ENCODE peak calls at places on chromosomes 5 and 9, in seven cellular contexts. K is GM04503; X is activated CD4-positive, alpha-beta memory T cell treated with anti-CD3 and anti-CD28 coated beads, Interleukin-2, amount 10 ng/mL, durations not matched to agents 7 days and 5 days; R is NCI-H69; M is iPS DF 6.9; D is iris pigment epithelial cell; Z is HL-60. U is an unnamed sample.

GRCh38 chr5:133580618-133581017 is 31.7 kb downstream of the FSTL4 start:
- DNase-seq in K (no peak), X (no peak), R (no peak), M (no peak), D (no peak), Z (no peak), U (no peak)

GRCh38 chr9:82456621-82457020 is 468.0 kb downstream of the SPATA31D1 start:
- DNase-seq in K (peak), X (no peak), R (peak), M (no peak), D (peak), Z (no peak), U (peak)

GRCh38 chr5:6592611-6593010 is 40.2 kb downstream of the NSUN2 start:
- DNase-seq in K (peak), X (no peak), R (no peak), M (no peak), D (peak), Z (no peak), U (peak)

GRCh38 chr5:14256756-14257393 is 113.7 kb downstream of the TRIO start:
- DNase-seq in K (no peak), X (no peak), R (peak), M (no peak), D (no peak), Z (no peak), U (no peak)

GRCh38 chr5:61625682-61626620 is 293.9 kb downstream of the ZSWIM6 start:
- DNase-seq in K (no peak), X (peak), R (peak), M (no peak), D (peak), Z (no peak), U (peak)

GRCh38 chr5:137272831-137273230 is 226.3 kb downstream of the SPOCK1 start:
- DNase-seq in K (no peak), X (no peak), R (peak), M (no peak), D (no peak), Z (no peak), U (no peak)

GRCh38 chr9:127347831-127348699 is 48.9 kb upstream of the SLC2A8 start:
- DNase-seq in K (peak), X (no peak), R (peak), M (no peak), D (peak), Z (no peak), U (peak)

GRCh38 chr9:126391713-126392661 is 65.4 kb downstream of the MVB12B start:
- DNase-seq in K (no peak), X (no peak), R (no peak), M (no peak), D (no peak), Z (no peak), U (no peak)

GRCh38 chr9:130664191-130665028 is at the start of gene PRDM12:
- DNase-seq in K (no peak), X (no peak), R (peak), M (no peak), D (no peak), Z (no peak), U (no peak)

GRCh38 chr9:113416149-113416726 is 5.7 kb downstream of the C9orf43 start:
- DNase-seq in K (no peak), X (no peak), R (no peak), M (no peak), D (no peak), Z (no peak), U (no peak)

GRCh38 chr9:110745656-110746055 is 77.1 kb downstream of the MUSK start:
- DNase-seq in K (no peak), X (no peak), R (no peak), M (no peak), D (peak), Z (no peak), U (peak)

GRCh38 chr5:41863871-41864486 is 6.2 kb downstream of the OXCT1 start:
- DNase-seq in K (no peak), X (no peak), R (no peak), M (no peak), D (peak), Z (no peak), U (peak)

GRCh38 chr9:34279431-34279830 is 49.6 kb downstream of the KIF24 start:
- DNase-seq in K (no peak), X (no peak), R (peak), M (no peak), D (no peak), Z (no peak), U (peak)

GRCh38 chr5:62937661-62938558 is 359.3 kb downstream of the LRRC70 start:
- DNase-seq in K (peak), X (no peak), R (no peak), M (no peak), D (peak), Z (no peak), U (peak)

GRCh38 chr5:71873202-71873601 is 154.1 kb downstream of the CARTPT start:
- DNase-seq in K (no peak), X (no peak), R (peak), M (no peak), D (no peak), Z (no peak), U (no peak)

GRCh38 chr9:81664638-81665513 is 24.5 kb downstream of the TLE1 start:
- DNase-seq in K (no peak), X (no peak), R (peak), M (no peak), D (no peak), Z (no peak), U (no peak)

GRCh38 chr9:21836437-21837161 is 34.2 kb downstream of the MTAP start:
- DNase-seq in K (peak), X (no peak), R (peak), M (no peak), D (peak), Z (no peak), U (peak)

GRCh38 chr9:38337095-38337494 is 55.4 kb upstream of the ALDH1B1 start:
- DNase-seq in K (no peak), X (no peak), R (no peak), M (no peak), D (no peak), Z (no peak), U (no peak)

GRCh38 chr5:40499514-40500273 is 180.0 kb upstream of the PTGER4 start:
- DNase-seq in K (no peak), X (no peak), R (no peak), M (no peak), D (no peak), Z (no peak), U (no peak)

GRCh38 chr5:82719368-82719767 is 357.8 kb downstream of the TMEM167A start:
- DNase-seq in K (no peak), X (no peak), R (no peak), M (no peak), D (peak), Z (no peak), U (peak)

GRCh38 chr5:159917919-159918487 is 1.7 kb downstream of the ADRA1B start:
- DNase-seq in K (no peak), X (no peak), R (no peak), M (no peak), D (no peak), Z (no peak), U (no peak)

GRCh38 chr9:121700165-121700830 is 48.9 kb downstream of the DAB2IP start:
- DNase-seq in K (no peak), X (no peak), R (peak), M (no peak), D (peak), Z (no peak), U (peak)

GRCh38 chr5:146765089-146765832 is 113.3 kb downstream of the PPP2R2B start:
- DNase-seq in K (no peak), X (no peak), R (no peak), M (no peak), D (no peak), Z (no peak), U (no peak)

GRCh38 chr5:96114736-96115466 is 153.2 kb upstream of the ELL2 start:
- DNase-seq in K (no peak), X (no peak), R (no peak), M (no peak), D (peak), Z (no peak), U (peak)

GRCh38 chr9:113484258-113484730 is 20.8 kb downstream of the RGS3 start:
- DNase-seq in K (no peak), X (no peak), R (peak), M (no peak), D (no peak), Z (no peak), U (no peak)